ENCODE peak calls at places on chromosome 2, in eight cellular contexts. J is NCI-H1092 treated with DMSO at 0.1 percent for 48 hours, Q is kidney tubule cell, S is prostate gland, M is EH, Z is HS-5, Y is activated gamma-delta T cell, U is fibroblast of pulmonary artery. O is an unnamed sample.

GRCh38 chr2:31270136-31270535 is 36.2 kb downstream of the EHD3 start:
- DNase-seq in S (no peak), Q (peak), J (no peak), Z (peak), U (no peak), Y (no peak), M (peak), O (no peak)

GRCh38 chr2:68737717-68738116 is 3.1 kb downstream of the ARHGAP25 start:
- DNase-seq in Y (no peak), J (no peak), Z (no peak), S (no peak), U (no peak), M (no peak), Q (no peak), O (no peak)

GRCh38 chr2:197306691-197307030 is 3.9 kb downstream of the ANKRD44 start:
- DNase-seq in Q (peak), M (no peak), U (no peak), J (no peak), Y (no peak), S (peak), Z (no peak), O (no peak)

GRCh38 chr2:8259841-8260178 is 422.0 kb upstream of the ID2 start:
- DNase-seq in U (no peak), M (no peak), Q (no peak), J (no peak), Y (no peak), Z (no peak), S (no peak), O (no peak)

GRCh38 chr2:5493256-5493655 is 198.9 kb upstream of the SOX11 start:
- DNase-seq in U (no peak), Z (no peak), Q (no peak), Y (no peak), S (no peak), M (no peak), J (no peak), O (no peak)

GRCh38 chr2:24438106-24438505 is 52.9 kb upstream of the NCOA1 start:
- DNase-seq in U (peak), Y (no peak), J (no peak), Z (no peak), M (no peak), Q (no peak), S (no peak), O (no peak)

GRCh38 chr2:39059366-39059952 is 61.4 kb downstream of the SOS1 start:
- DNase-seq in Q (peak), Z (peak), U (peak), S (no peak), Y (no peak), M (peak), J (peak), O (peak)

GRCh38 chr2:68925298-68925885 is 27.3 kb downstream of the GKN2 start:
- DNase-seq in Z (no peak), J (peak), Q (peak), U (peak), Y (no peak), M (peak), S (peak), O (peak)

GRCh38 chr2:3219536-3219935 is 158.1 kb downstream of the EIPR1 start:
- DNase-seq in J (no peak), M (no peak), S (no peak), Q (no peak), Y (no peak), U (no peak), Z (no peak), O (no peak)

GRCh38 chr2:188813315-188813714 is 160.9 kb upstream of the COL3A1 start:
- DNase-seq in J (no peak), S (no peak), U (peak), Q (no peak), Y (no peak), Z (no peak), M (peak), O (no peak)

GRCh38 chr2:134178109-134178877 is 75.6 kb upstream of the MGAT5 start:
- DNase-seq in J (no peak), U (peak), Z (no peak), Y (no peak), Q (peak), S (no peak), M (peak), O (no peak)

GRCh38 chr2:172107690-172108586 is 5.2 kb upstream of the DLX2 start:
- DNase-seq in Z (no peak), Y (no peak), S (no peak), Q (no peak), J (no peak), M (no peak), U (no peak), O (no peak)

GRCh38 chr2:151757861-151758260 is 23.6 kb upstream of the NEB start:
- DNase-seq in J (peak), Z (no peak), Y (no peak), S (peak), M (no peak), U (peak), Q (no peak), O (no peak)

GRCh38 chr2:134982603-134983002 is 64.0 kb downstream of the CCNT2 start:
- DNase-seq in Z (no peak), J (no peak), M (no peak), S (no peak), U (no peak), Y (no peak), Q (no peak), O (no peak)

GRCh38 chr2:170503971-170504819 is 210.9 kb upstream of the SP5 start:
- DNase-seq in S (no peak), M (no peak), J (no peak), Y (no peak), Z (no peak), Q (no peak), U (peak), O (no peak)

GRCh38 chr2:236177967-236178909 is 10.1 kb upstream of the GBX2 start:
- DNase-seq in Y (no peak), Z (no peak), U (peak), J (peak), S (no peak), Q (peak), M (peak), O (no peak)

GRCh38 chr2:121485039-121485438 is 45.6 kb upstream of the RNU4ATAC start:
- DNase-seq in Y (no peak), Q (peak), J (no peak), S (no peak), Z (peak), M (peak), U (peak), O (no peak)

GRCh38 chr2:136010126-136010525 is 24.7 kb upstream of the DARS1 start:
- DNase-seq in U (no peak), Q (peak), Y (no peak), S (no peak), J (no peak), Z (peak), M (peak), O (no peak)

GRCh38 chr2:60958800-60959199 is 58.7 kb upstream of the PEX13 start:
- DNase-seq in S (no peak), U (peak), M (peak), Z (peak), Y (no peak), Q (peak), J (no peak), O (no peak)

GRCh38 chr2:160489096-160489495 is 4.5 kb downstream of the RBMS1 start:
- DNase-seq in J (no peak), M (peak), S (no peak), Z (peak), Y (no peak), U (no peak), Q (no peak), O (no peak)

GRCh38 chr2:69755862-69756467 is 14.0 kb downstream of the ANXA4 start:
- DNase-seq in U (peak), Z (peak), Q (peak), J (no peak), S (peak), M (peak), Y (no peak), O (no peak)

O was measured in NCI-H1417 treated with DMSO at 0.1 percent for 48 hours.